ENCODE peak calls at places on chromosomes 5 and 9, in four cellular contexts. V is fibroblast of lung, E is thyroid gland, M is left ventricle myocardium inferior. F is an unnamed sample.
A peak's percentile ranks its signal among the peaks of the same experiment; 100 is the strongest.

GRCh38 chr5:177557041-177557647 is 2.8 kb upstream of the FAM193B start:
- DNase-seq in V (peak; percentile 52), M (no peak), E (no peak), F (no peak)

GRCh38 chr9:116656535-116656934 is 30.6 kb upstream of the TRIM32 start:
- DNase-seq in V (no peak), M (peak; percentile 26), E (peak; percentile 31), F (no peak)

GRCh38 chr5:131423056-131423455 is 159.2 kb downstream of the CDC42SE2 start:
- DNase-seq in V (peak; percentile 59), E (no peak), M (no peak), F (no peak)

GRCh38 chr5:132289097-132289496 is 5.1 kb upstream of the SLC22A4 start:
- DNase-seq in M (no peak), E (no peak), V (no peak), F (no peak)

GRCh38 chr5:1445313-1445894 is at the start of gene SLC6A3:
- DNase-seq in V (no peak), M (peak; percentile 29), E (peak; percentile 68), F (peak; percentile 80)

GRCh38 chr9:95462419-95463121 is 54.2 kb downstream of the PTCH1 start:
- DNase-seq in M (peak; percentile 55), E (peak; percentile 64), V (peak; percentile 94), F (peak; percentile 80)

GRCh38 chr9:126947529-126947928 is 32.9 kb downstream of the RALGPS1 start:
- DNase-seq in V (no peak), M (no peak), E (no peak), F (no peak)

GRCh38 chr5:86757824-86758223 is 140.1 kb downstream of the COX7C start:
- DNase-seq in V (no peak), M (no peak), E (no peak), F (no peak)

GRCh38 chr5:115480245-115480644 is 64.3 kb downstream of the FEM1C start:
- DNase-seq in E (no peak), M (no peak), V (no peak), F (no peak)

GRCh38 chr9:89011683-89012082 is 20.4 kb downstream of the S1PR3 start:
- DNase-seq in V (no peak), M (no peak), E (no peak), F (no peak)

GRCh38 chr5:115423541-115423940 is 121.0 kb downstream of the FEM1C start:
- DNase-seq in M (peak; percentile 81), V (no peak), E (peak; percentile 74), F (no peak)

GRCh38 chr9:16784002-16784401 is 86.5 kb downstream of the BNC2 start:
- DNase-seq in V (no peak), M (no peak), E (no peak), F (no peak)

GRCh38 chr9:92196909-92197308 is 81.7 kb upstream of the SPTLC1 start:
- DNase-seq in E (no peak), M (no peak), V (peak; percentile 37), F (no peak)

GRCh38 chr5:179346875-179347274 is 1.6 kb upstream of the ADAMTS2 start:
- DNase-seq in V (no peak), M (no peak), E (no peak), F (no peak)

GRCh38 chr9:124251605-124252366 is 6.0 kb upstream of the NEK6 start:
- DNase-seq in E (no peak), V (no peak), M (no peak), F (no peak)

GRCh38 chr9:99516657-99517049 is 294.6 kb downstream of the SEC61B start:
- DNase-seq in M (no peak), E (no peak), V (no peak), F (no peak)

GRCh38 chr9:114151426-114151956 is 3.8 kb upstream of the COL27A1 start:
- DNase-seq in V (no peak), E (peak; percentile 49), M (no peak), F (no peak)

GRCh38 chr5:41406424-41406823 is 104.0 kb downstream of the PLCXD3 start:
- DNase-seq in M (no peak), E (no peak), V (no peak), F (no peak)

GRCh38 chr9:133463864-133464615 is 4.3 kb downstream of the CACFD1 start:
- DNase-seq in V (no peak), E (peak; percentile 60), M (no peak), F (no peak)

GRCh38 chr5:38660194-38660668 is 103.8 kb upstream of the LIFR start:
- DNase-seq in V (no peak), E (no peak), M (no peak), F (no peak)

GRCh38 chr9:84597131-84597530 is 72.4 kb upstream of the NTRK2 start:
- DNase-seq in E (no peak), V (no peak), M (no peak), F (no peak)

GRCh38 chr5:61827445-61827975 is 478.5 kb upstream of the KIF2A start:
- DNase-seq in V (no peak), M (no peak), E (no peak), F (no peak)

GRCh38 chr5:11560915-11561697 is 343.1 kb downstream of the CTNND2 start:
- DNase-seq in M (no peak), V (no peak), E (no peak), F (no peak)

GRCh38 chr9:137814841-137815240 is 62.7 kb upstream of the CACNA1B start:
- DNase-seq in E (no peak), V (no peak), M (no peak), F (no peak)

GRCh38 chr9:137817236-137818200 is 60.1 kb upstream of the CACNA1B start:
- DNase-seq in E (no peak), V (no peak), M (no peak), F (no peak)

GRCh38 chr9:137818286-137818685 is 59.3 kb upstream of the CACNA1B start:
- DNase-seq in E (no peak), V (no peak), M (no peak), F (no peak)

GRCh38 chr9:137815256-137816255 is 62.0 kb upstream of the CACNA1B start:
- DNase-seq in E (no peak), V (no peak), M (no peak), F (no peak)

GRCh38 chr9:137816531-137817235 is 60.9 kb upstream of the CACNA1B start:
- DNase-seq in M (no peak), E (no peak), V (no peak), F (no peak)
- TF ChIP-seq CTCF in M (no peak), E (no peak), V (no peak), F (no peak)

DNA sequence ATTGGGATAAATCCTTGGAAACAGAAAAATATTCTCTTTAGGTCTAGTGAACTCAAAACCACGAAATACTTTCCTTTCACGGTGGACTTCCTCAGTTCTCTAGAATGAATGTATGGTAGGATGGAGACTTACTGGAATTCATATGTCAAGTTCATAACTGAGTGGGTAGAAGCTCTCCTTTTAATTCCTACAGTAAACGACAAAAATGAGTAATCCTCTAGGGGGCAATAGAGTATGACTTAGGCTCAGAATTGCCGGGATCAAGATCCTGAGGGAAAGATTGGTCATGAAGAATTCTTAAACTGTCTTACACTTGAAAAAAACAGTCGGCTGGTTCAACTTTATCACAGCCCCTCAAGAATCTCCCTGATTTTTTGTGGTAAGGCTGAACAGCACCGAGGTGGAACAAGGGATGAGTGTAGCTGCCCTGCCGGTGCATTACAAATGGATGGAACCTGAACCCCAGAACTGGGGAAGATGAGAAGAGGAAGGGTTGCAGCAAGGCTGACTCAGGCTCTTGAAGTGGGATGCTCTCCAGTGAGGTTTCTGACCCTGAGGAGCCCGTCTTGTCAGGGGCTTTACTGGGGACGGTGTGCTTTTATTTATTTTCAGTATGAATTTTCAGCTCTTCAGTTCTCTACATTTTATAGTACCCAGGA is 14.0 kb upstream of the LOX start:
- DNase-seq in M (no peak), E (no peak), V (peak; percentile 65), F (no peak)
- TF ChIP-seq CTCF in M (peak; percentile 55), E (peak; percentile 79), V (peak; percentile 59), F (peak; percentile 67)

GRCh38 chr5:9835121-9835770 is 205.1 kb upstream of the TAS2R1 start:
- DNase-seq in M (no peak), E (no peak), V (no peak), F (no peak)
- TF ChIP-seq CTCF in M (no peak), E (no peak), V (peak; percentile 2), F (peak; percentile 29)

GRCh38 chr9:137833721-137834613 is 43.6 kb upstream of the CACNA1B start:
- DNase-seq in E (no peak), M (no peak), V (no peak), F (no peak)
- TF ChIP-seq CTCF in E (no peak), M (no peak), V (no peak), F (no peak)

DNA sequence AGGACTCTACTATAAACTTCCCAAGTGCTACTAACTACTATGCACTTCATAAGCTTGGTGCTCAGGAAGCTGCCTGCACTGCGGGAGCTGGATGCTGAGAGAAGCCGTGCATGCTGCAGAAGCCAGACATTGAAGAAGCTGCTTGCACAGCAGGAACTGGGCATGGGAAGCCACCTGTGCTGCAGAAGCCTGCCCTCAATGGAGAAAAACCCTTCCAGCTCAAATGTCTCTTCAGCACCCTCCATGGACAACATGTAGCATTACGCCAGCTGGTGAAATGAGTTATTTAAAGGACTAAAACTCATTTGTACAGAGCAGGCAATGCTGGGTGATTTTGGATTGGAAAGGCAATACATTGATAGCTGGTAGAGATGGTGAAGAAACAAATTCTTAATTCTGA is 247.2 kb downstream of the KIF4B start:
- DNase-seq in E (no peak), M (no peak), V (no peak), F (no peak)
- TF ChIP-seq CTCF in E (no peak), M (peak; percentile 39), V (no peak), F (peak; percentile 52)